ENCODE peak calls at places on chromosomes 6 and 20, in six cellular contexts. V, B, O, M, H and R are unnamed samples.

GRCh38 chr6:30013296-30013922 is 47.7 kb upstream of the POLR1H start:
- DNase-seq in O (no peak), M (peak), V (peak), B (no peak), H (peak), R (no peak)

GRCh38 chr6:11278207-11278559 is 45.7 kb upstream of the NEDD9 start:
- DNase-seq in O (no peak), V (no peak), M (no peak), B (no peak), H (no peak), R (no peak)

GRCh38 chr6:77543601-77544000 is 80.3 kb upstream of the HTR1B start:
- DNase-seq in H (no peak), M (no peak), V (no peak), O (no peak), B (no peak), R (no peak)

GRCh38 chr20:47018381-47018780 is 123.7 kb downstream of the EYA2 start:
- DNase-seq in B (no peak), H (no peak), V (no peak), O (no peak), M (no peak), R (no peak)

GRCh38 chr6:160275511-160276003 is 16.9 kb upstream of the SLC22A2 start:
- DNase-seq in H (no peak), B (no peak), M (no peak), O (no peak), V (no peak), R (no peak)

GRCh38 chr20:34654207-34654744 is 22.6 kb downstream of the PIGU start:
- DNase-seq in V (no peak), O (no peak), B (no peak), M (no peak), H (no peak), R (no peak)

GRCh38 chr6:163588211-163588919 is 173.8 kb downstream of the QKI start:
- DNase-seq in H (no peak), M (no peak), O (no peak), B (peak), V (peak), R (no peak)

GRCh38 chr6:117548797-117549301 is 53.5 kb downstream of the GOPC start:
- DNase-seq in O (no peak), B (peak), M (no peak), V (peak), H (no peak), R (no peak)

GRCh38 chr6:101417899-101418298 is 24.4 kb downstream of the GRIK2 start:
- DNase-seq in O (no peak), M (no peak), B (no peak), V (no peak), H (no peak), R (no peak)

GRCh38 chr6:125835221-125835744 is 44.5 kb downstream of the NCOA7 start:
- DNase-seq in H (no peak), O (no peak), V (peak), B (no peak), M (peak), R (no peak)

GRCh38 chr6:12479885-12480284 is 189.7 kb downstream of the EDN1 start:
- DNase-seq in V (no peak), M (no peak), H (no peak), O (no peak), B (no peak), R (no peak)